ENCODE peak calls at places on chromosomes 4 and X, in seven cellular contexts. I, Z, F, H, E, G and S are unnamed samples.

GRCh38 chrX:138917781-138918180 is 206.3 kb upstream of the FGF13 start:
- DNase-seq in I (no peak), Z (no peak), F (no peak), H (no peak), E (peak; percentile 0), G (no peak), S (no peak)

GRCh38 chr4:46123872-46124755 is at the start of gene GABRG1:
- DNase-seq in I (peak; percentile 75), Z (no peak), F (peak; percentile 89), H (peak; percentile 15), E (no peak), G (peak; percentile 41), S (no peak)

GRCh38 chrX:106692425-106693075 is 34.0 kb upstream of the RNF128 start:
- DNase-seq in I (no peak), Z (peak; percentile 35), F (no peak), H (no peak), E (no peak), G (no peak), S (no peak)

GRCh38 chrX:71671043-71671829 is 3.9 kb downstream of the LOC101059915 start:
- DNase-seq in I (no peak), Z (no peak), F (no peak), H (no peak), E (no peak), G (no peak), S (no peak)

GRCh38 chr4:140260227-140260626 is 106.2 kb upstream of the MAML3 start:
- DNase-seq in I (no peak), Z (peak; percentile 93), F (no peak), H (no peak), E (peak; percentile 94), G (no peak), S (peak; percentile 80)

GRCh38 chr4:5878359-5878758 is 14.5 kb downstream of the CRMP1 start:
- DNase-seq in I (no peak), Z (no peak), F (no peak), H (no peak), E (no peak), G (no peak), S (no peak)

GRCh38 chr4:39614487-39615162 is 24.0 kb downstream of the SMIM14 start:
- DNase-seq in I (no peak), Z (no peak), F (no peak), H (no peak), E (peak; percentile 87), G (no peak), S (peak; percentile 85)

GRCh38 chrX:9678215-9678980 is 87.2 kb downstream of the GPR143 start:
- DNase-seq in I (no peak), Z (no peak), F (no peak), H (no peak), E (peak; percentile 63), G (no peak), S (peak; percentile 68)

GRCh38 chr4:26871611-26872010 is 11.0 kb downstream of the STIM2 start:
- DNase-seq in I (peak; percentile 88), Z (peak; percentile 91), F (no peak), H (no peak), E (peak; percentile 31), G (no peak), S (no peak)

GRCh38 chr4:56704074-56704473 is 23.0 kb upstream of the HOPX start:
- DNase-seq in I (peak; percentile 48), Z (no peak), F (no peak), H (no peak), E (no peak), G (no peak), S (no peak)

GRCh38 chr4:41432219-41432618 is 105.7 kb upstream of the LIMCH1 start:
- DNase-seq in I (no peak), Z (no peak), F (no peak), H (no peak), E (no peak), G (no peak), S (no peak)

GRCh38 chr4:153206534-153206933 is 2.3 kb downstream of the TRIM2 start:
- DNase-seq in I (peak; percentile 92), Z (no peak), F (peak; percentile 80), H (peak; percentile 49), E (no peak), G (no peak), S (no peak)

DNA sequence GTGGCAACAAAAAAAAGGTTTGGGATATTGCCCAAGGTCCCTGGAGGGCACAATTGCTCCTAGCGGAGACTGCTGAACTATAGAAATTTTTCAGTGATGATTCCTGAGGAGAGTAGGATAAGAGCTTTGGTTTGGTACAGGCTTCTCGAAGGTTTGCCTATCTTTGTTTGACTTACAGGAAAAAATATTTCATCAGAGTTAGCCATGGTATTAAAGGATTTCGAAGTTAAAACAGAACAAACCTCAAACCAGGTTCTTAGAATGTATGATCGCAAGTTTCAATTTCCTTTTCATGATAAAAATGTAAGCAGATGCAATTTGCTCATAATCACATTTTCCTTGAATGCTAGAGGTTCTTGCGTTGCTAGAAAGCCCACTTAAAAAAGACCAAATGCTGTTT is 1.7 kb downstream of the EGFL6 start:
- DNase-seq in I (no peak), Z (no peak), F (no peak), H (no peak), E (no peak), G (no peak), S (peak; percentile 0)
- H3K23ac ChIP-seq in I (no peak overlapping the region), Z (no peak overlapping the region), F (no peak overlapping the region), H (no peak overlapping the region), E (no peak overlapping the region), G (no peak overlapping the region), S (no peak overlapping the region)

GRCh38 chr4:164536829-164537228 is 217.1 kb upstream of the SMIM31 start:
- DNase-seq in I (peak; percentile 11), Z (peak; percentile 82), F (no peak), H (no peak), E (peak; percentile 7), G (no peak), S (peak; percentile 8)
- H3K79me1 ChIP-seq in I (no peaks in the 10 kb centered on the region), Z (peaks cover 3% of the 10 kb centered on the region), F (no peaks in the 10 kb centered on the region), H (no peaks in the 10 kb centered on the region), E (no peaks in the 10 kb centered on the region), G (no peaks in the 10 kb centered on the region), S (no peaks in the 10 kb centered on the region)

GRCh38 chrX:45750639-45751038 is 550.0 kb upstream of the DIPK2B start:
- DNase-seq in I (no peak), Z (no peak), F (no peak), H (no peak), E (no peak), G (no peak), S (peak; percentile 7)
- H3K4me1 ChIP-seq in I (no peaks in the 10 kb centered on the region), Z (no peaks in the 10 kb centered on the region), F (no peaks in the 10 kb centered on the region), H (no peaks in the 10 kb centered on the region), E (peaks cover 8% of the 10 kb centered on the region), G (no peaks in the 10 kb centered on the region), S (no peaks in the 10 kb centered on the region)

DNA sequence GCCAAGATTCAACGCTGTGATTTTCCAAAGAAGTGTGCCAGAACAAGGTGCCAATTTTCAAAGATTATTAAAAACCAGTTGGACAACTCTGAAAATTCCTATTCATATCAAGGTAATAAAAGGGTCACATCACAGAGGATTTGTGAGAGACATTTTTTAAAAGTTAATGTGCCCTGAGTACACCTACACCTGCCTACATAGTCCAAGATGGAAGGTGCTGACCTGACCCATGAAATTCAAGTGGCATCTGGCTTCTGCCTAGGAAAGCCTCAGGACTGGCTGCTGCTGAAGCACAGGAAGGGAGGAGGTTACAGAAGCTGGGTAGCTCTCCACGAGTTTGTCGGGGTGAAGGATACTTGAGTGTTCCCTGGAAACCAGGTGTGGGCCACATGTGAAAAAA is 11.4 kb upstream of the ARSJ start:
- DNase-seq in I (no peak), Z (no peak), F (no peak), H (no peak), E (no peak), G (no peak), S (no peak)
- H3K23ac ChIP-seq in I (no peak overlapping the region), Z (no peak overlapping the region), F (no peak overlapping the region), H (no peak overlapping the region), E (no peak overlapping the region), G (no peak overlapping the region), S (no peak overlapping the region)

DNA sequence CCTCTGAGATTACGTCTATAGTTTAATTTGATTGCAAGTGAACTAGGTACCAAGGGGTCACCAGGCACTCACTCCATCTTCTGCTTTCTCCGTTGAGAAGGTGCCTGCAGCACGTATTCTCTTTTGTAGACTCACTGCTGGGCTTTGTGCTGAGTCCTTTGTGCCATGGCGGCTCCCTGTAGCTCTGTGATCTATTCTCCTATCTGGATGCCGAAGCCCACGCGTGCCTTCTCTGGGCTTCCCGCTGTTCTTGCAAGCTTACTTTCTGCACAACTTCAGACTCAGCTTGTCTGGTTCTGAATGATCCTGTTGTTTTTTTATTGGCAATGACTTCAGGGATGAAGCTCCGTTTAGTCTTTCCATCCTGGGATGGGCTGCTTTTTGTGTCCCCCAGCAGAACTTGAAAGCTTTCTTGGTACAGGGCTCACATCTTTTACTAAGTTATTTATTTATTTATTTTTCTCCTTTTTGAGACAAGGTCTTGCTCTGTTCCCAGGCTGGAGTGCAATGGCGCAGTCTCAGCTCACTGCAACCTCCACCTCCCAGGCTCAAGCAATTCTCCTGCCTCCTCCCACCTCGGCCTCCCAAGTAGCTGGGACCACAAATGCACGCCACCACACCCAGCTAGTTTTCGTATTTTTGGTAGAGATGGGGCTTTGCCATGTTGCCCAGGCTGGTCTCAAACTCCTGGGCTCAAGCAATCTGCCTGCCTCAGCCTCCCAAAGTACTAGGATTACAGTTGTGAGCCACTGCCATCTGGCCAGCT is 100.9 kb upstream of the NKX1-1 start:
- DNase-seq in I (no peak), Z (no peak), F (peak; percentile 18), H (peak; percentile 18), E (no peak), G (no peak), S (no peak)
- H3K79me1 ChIP-seq in I (no peaks in the 10 kb centered on the region), Z (no peaks in the 10 kb centered on the region), F (no peaks in the 10 kb centered on the region), H (no peaks in the 10 kb centered on the region), E (no peaks in the 10 kb centered on the region), G (no peaks in the 10 kb centered on the region), S (no peaks in the 10 kb centered on the region)

GRCh38 chr4:113452152-113452551 is 309.4 kb downstream of the CAMK2D start:
- DNase-seq in I (no peak), Z (no peak), F (no peak), H (no peak), E (no peak), G (no peak), S (no peak)
- H3K4me1 ChIP-seq in I (no peaks in the 10 kb centered on the region), Z (no peaks in the 10 kb centered on the region), F (peaks cover 9% of the 10 kb centered on the region), H (peaks cover 9% of the 10 kb centered on the region), E (peaks cover 5% of the 10 kb centered on the region), G (peaks cover 2% of the 10 kb centered on the region), S (peaks cover 2% of the 10 kb centered on the region)